ENCODE peak calls at places on chromosome 16, in nine cellular contexts. T is heart right ventricle; S is T-helper 17 cell; C is Jurkat, Clone E6-1; W is NB4; Q is putamen; J is stimulated activated CD8-positive, alpha-beta memory T cell treated with anti-CD3 and anti-CD28 coated beads, Interleukin-4, amount 100 ng/mL, for 24 hours; O is CD8-positive, alpha-beta memory T cell; F is dorsolateral prefrontal cortex. K is an unnamed sample.

GRCh38 chr16:62041401-62041800 is 5.2 kb upstream of the CDH8 start:
- DNase-seq in T (no peak), S (no peak), C (peak), W (peak), Q (no peak), J (no peak), O (no peak), F (no peak), K (peak)

GRCh38 chr16:3945751-3946603 is 65.5 kb upstream of the CREBBP start:
- DNase-seq in T (no peak), S (no peak), C (no peak), W (no peak), Q (no peak), J (no peak), O (no peak), F (peak), K (no peak)

GRCh38 chr16:28946681-28947080 is 4.1 kb upstream of the NFATC2IP start:
- DNase-seq in T (no peak), S (no peak), C (no peak), W (no peak), Q (no peak), J (no peak), O (no peak), F (no peak), K (no peak)

GRCh38 chr16:15887283-15887682 is 1.1 kb downstream of the CEP20 start:
- DNase-seq in T (no peak), S (no peak), C (no peak), W (no peak), Q (no peak), J (no peak), O (no peak), F (no peak), K (no peak)

GRCh38 chr16:11432856-11433395 is 87.7 kb downstream of the RMI2 start:
- DNase-seq in T (no peak), S (no peak), C (no peak), W (no peak), Q (no peak), J (no peak), O (no peak), F (no peak), K (no peak)

GRCh38 chr16:27779719-27780161 is 229.8 kb downstream of the KATNIP start:
- DNase-seq in T (no peak), S (no peak), C (no peak), W (no peak), Q (peak), J (no peak), O (no peak), F (peak), K (peak)

GRCh38 chr16:75265911-75266701 is 14.7 kb upstream of the BCAR1 start:
- DNase-seq in T (peak), S (no peak), C (no peak), W (no peak), Q (no peak), J (no peak), O (no peak), F (peak), K (peak)

GRCh38 chr16:73483076-73483791 is 435.3 kb upstream of the ZFHX3 start:
- DNase-seq in T (no peak), S (no peak), C (no peak), W (no peak), Q (no peak), J (no peak), O (no peak), F (no peak), K (no peak)

GRCh38 chr16:69448470-69449193 is 24.2 kb downstream of the CYB5B start:
- DNase-seq in T (no peak), S (no peak), C (no peak), W (no peak), Q (no peak), J (no peak), O (no peak), F (no peak), K (peak)